ENCODE peak calls at places on chromosomes 13 and 19, in nine cellular contexts. P is NCI-H2107; A is left lung; X is choroid plexus epithelial cell; D is midbrain; G is effector memory CD4-positive, alpha-beta T cell; C is breast epithelium; Z is HAP-1; O is germinal center. F is an unnamed sample.

GRCh38 chr19:8367327-8368001 is 3.5 kb downstream of the ANGPTL4 start:
- DNase-seq in P (peak), O (no peak), D (peak), A (peak), C (peak), G (no peak), Z (peak), X (peak), F (peak)

GRCh38 chr13:114174529-114174941 is 4.5 kb upstream of the CFAP97D2 start:
- DNase-seq in A (no peak), O (no peak), X (peak), C (no peak), P (no peak), G (no peak), D (no peak), Z (no peak), F (no peak)

GRCh38 chr13:30125422-30126073 is 181.8 kb downstream of the KATNAL1 start:
- DNase-seq in P (peak), G (no peak), Z (no peak), O (no peak), X (peak), A (no peak), D (no peak), C (peak), F (peak)

GRCh38 chr13:110177790-110178189 is 129.2 kb downstream of the COL4A1 start:
- DNase-seq in P (no peak), O (no peak), G (no peak), D (no peak), X (no peak), Z (no peak), C (no peak), A (no peak), F (no peak)

GRCh38 chr13:44266305-44266704 is 107.3 kb upstream of the SERP2 start:
- DNase-seq in X (no peak), C (no peak), A (no peak), P (no peak), O (no peak), D (no peak), Z (no peak), G (no peak), F (no peak)

GRCh38 chr13:41513600-41513999 is 56.2 kb downstream of the RGCC start:
- DNase-seq in Z (no peak), P (no peak), O (no peak), X (no peak), D (no peak), C (no peak), A (no peak), G (no peak), F (no peak)

GRCh38 chr19:2841858-2842574 is 741 bp downstream of the ZNF555 start:
- DNase-seq in G (no peak), Z (no peak), O (peak), P (no peak), X (no peak), D (no peak), A (peak), C (no peak), F (no peak)

GRCh38 chr13:30766957-30767603 is 31.7 kb downstream of the ALOX5AP start:
- DNase-seq in A (no peak), C (no peak), P (no peak), G (peak), X (no peak), Z (no peak), O (peak), D (no peak), F (no peak)

GRCh38 chr13:44404261-44405139 is 30.9 kb downstream of the SERP2 start:
- DNase-seq in C (peak), G (no peak), A (no peak), O (no peak), D (no peak), P (no peak), X (no peak), Z (peak), F (no peak)

GRCh38 chr19:5075603-5076002 is 106.7 kb downstream of the KDM4B start:
- DNase-seq in D (no peak), X (no peak), A (no peak), C (no peak), P (no peak), G (no peak), Z (no peak), O (no peak), F (no peak)

GRCh38 chr13:52001120-52001731 is 10.0 kb downstream of the ATP7B start:
- DNase-seq in A (no peak), O (peak), C (no peak), Z (peak), D (no peak), X (peak), G (no peak), P (no peak), F (peak)

GRCh38 chr19:33621811-33622504 is at the start of gene CHST8:
- DNase-seq in P (no peak), A (no peak), O (peak), Z (peak), G (no peak), C (no peak), X (peak), D (peak), F (peak)

GRCh38 chr13:41985788-41986508 is 25.0 kb upstream of the VWA8 start:
- DNase-seq in A (no peak), G (no peak), O (no peak), Z (no peak), D (no peak), C (no peak), X (peak), P (no peak), F (no peak)

GRCh38 chr19:52898101-52898500 is 666 bp upstream of the ZNF320 start:
- DNase-seq in A (no peak), C (no peak), O (no peak), P (no peak), D (no peak), Z (no peak), X (no peak), G (no peak), F (no peak)

GRCh38 chr13:99312493-99312883 is 5.3 kb upstream of the GPR183 start:
- DNase-seq in Z (no peak), G (no peak), P (no peak), C (peak), O (no peak), D (peak), X (peak), A (peak), F (no peak)

GRCh38 chr13:37597477-37597876 is 1.1 kb downstream of the POSTN start:
- DNase-seq in P (no peak), C (no peak), Z (no peak), A (no peak), D (no peak), O (no peak), X (no peak), G (no peak), F (no peak)

GRCh38 chr19:21483589-21484170 is 21.7 kb upstream of the ZNF429 start:
- DNase-seq in O (peak), Z (no peak), C (peak), X (peak), A (peak), D (no peak), P (peak), G (peak), F (no peak)

GRCh38 chr13:71540098-71540497 is 326.9 kb downstream of the DACH1 start:
- DNase-seq in G (no peak), A (no peak), D (no peak), Z (no peak), X (no peak), P (no peak), C (no peak), O (no peak), F (no peak)

GRCh38 chr13:79593611-79594275 is 112.8 kb downstream of the NDFIP2 start:
- DNase-seq in C (no peak), D (no peak), O (no peak), A (no peak), P (no peak), X (peak), Z (no peak), G (no peak), F (no peak)

GRCh38 chr19:2027361-2027760 is 11.8 kb upstream of the BTBD2 start:
- DNase-seq in G (no peak), Z (no peak), A (no peak), P (no peak), C (no peak), X (peak), O (no peak), D (no peak), F (no peak)

GRCh38 chr13:101454767-101455166 is 2.3 kb downstream of the ITGBL1 start:
- DNase-seq in C (no peak), D (no peak), P (no peak), X (peak), O (no peak), Z (no peak), A (no peak), G (no peak), F (no peak)

GRCh38 chr13:85709721-85710120 is 89.5 kb downstream of the SLITRK6 start:
- DNase-seq in Z (no peak), P (no peak), X (no peak), G (no peak), C (no peak), O (no peak), D (no peak), A (no peak), F (no peak)

GRCh38 chr19:57813919-57814504 is 701 bp downstream of the ZNF552 start:
- DNase-seq in D (no peak), O (no peak), P (no peak), C (peak), G (no peak), A (no peak), X (no peak), Z (peak), F (no peak)

GRCh38 chr19:15098505-15098904 is 8.7 kb upstream of the SYDE1 start:
- DNase-seq in X (no peak), C (no peak), G (no peak), D (no peak), O (no peak), Z (no peak), P (no peak), A (no peak), F (no peak)

GRCh38 chr13:22369840-22370239 is 699.0 kb downstream of the FGF9 start:
- DNase-seq in Z (no peak), O (no peak), C (no peak), D (no peak), G (no peak), P (no peak), A (no peak), X (no peak), F (no peak)

F was measured in NCI-H345.